ENCODE peak calls at places on chromosomes 13 and 19, in seven cellular contexts. H is heart right ventricle; U is aorta; S is adipocyte; D is CD4-positive, CD25-positive, alpha-beta regulatory T cell; N is upper lobe of right lung; R is OCI-LY7. X is an unnamed sample.

GRCh38 chr19:2221250-2221831 is 14.8 kb downstream of the PLEKHJ1 start:
- DNase-seq in S (no peak), R (no peak), N (no peak), H (no peak), D (no peak), U (no peak), X (no peak)

GRCh38 chr19:41353466-41354342 is at the start of gene TGFB1:
- DNase-seq in U (peak), S (peak), R (peak), H (peak), N (peak), D (peak), X (peak)

GRCh38 chr13:75875450-75875849 is 239.3 kb downstream of the LMO7 start:
- DNase-seq in U (no peak), S (no peak), N (no peak), D (no peak), R (no peak), H (no peak), X (no peak)

GRCh38 chr19:2755811-2756210 is 16.0 kb upstream of the SLC39A3 start:
- DNase-seq in H (no peak), S (no peak), U (no peak), N (no peak), D (no peak), R (no peak), X (no peak)

GRCh38 chr13:67651908-67652307 is 421.8 kb upstream of the PCDH9 start:
- DNase-seq in H (no peak), D (no peak), S (no peak), R (no peak), N (no peak), U (no peak), X (no peak)

GRCh38 chr19:54684537-54684936 is 21.8 kb downstream of the LILRB4 start:
- DNase-seq in N (no peak), S (peak), H (no peak), U (no peak), D (no peak), R (peak), X (peak)

GRCh38 chr19:54178581-54179261 is 5.8 kb upstream of the TMC4 start:
- DNase-seq in S (no peak), N (no peak), D (peak), H (no peak), R (peak), U (no peak), X (no peak)

GRCh38 chr19:50667759-50668231 is 18.6 kb downstream of the C19orf81 start:
- DNase-seq in U (no peak), H (no peak), S (no peak), R (no peak), N (no peak), D (no peak), X (no peak)

GRCh38 chr19:43997631-43998290 is 5.0 kb upstream of the ZNF230 start:
- DNase-seq in S (no peak), H (no peak), R (no peak), U (no peak), D (no peak), N (no peak), X (peak)

GRCh38 chr19:10855879-10856522 is 7.8 kb downstream of the C19orf38 start:
- DNase-seq in N (no peak), H (no peak), U (no peak), S (peak), R (peak), D (no peak), X (peak)

GRCh38 chr13:112066624-112067004 is 335 bp upstream of the SOX1 start:
- DNase-seq in U (peak), S (peak), R (no peak), D (peak), H (peak), N (no peak), X (peak)

GRCh38 chr19:14267224-14267741 is 61.3 kb upstream of the ADGRL1 start:
- DNase-seq in D (no peak), N (no peak), S (no peak), R (no peak), H (no peak), U (no peak), X (no peak)

GRCh38 chr19:48772503-48772953 is 17.2 kb downstream of the FGF21 start:
- DNase-seq in N (no peak), D (no peak), S (no peak), H (no peak), U (no peak), R (no peak), X (no peak)

GRCh38 chr19:41098762-41099161 is 10.5 kb downstream of the CYP2A13 start:
- DNase-seq in R (no peak), H (no peak), U (no peak), D (no peak), N (no peak), S (no peak), X (no peak)

GRCh38 chr19:370641-371330 is 26.2 kb upstream of the MIER2 start:
- DNase-seq in R (no peak), D (no peak), S (no peak), H (no peak), U (no peak), N (no peak), X (no peak)

GRCh38 chr13:30381049-30381448 is 41.2 kb upstream of the UBE2L5 start:
- DNase-seq in H (no peak), S (no peak), D (no peak), U (no peak), R (no peak), N (no peak), X (no peak)

GRCh38 chr13:21060063-21060826 is 1.1 kb downstream of the LATS2 start:
- DNase-seq in S (peak), D (no peak), R (no peak), U (peak), N (peak), H (peak), X (peak)

GRCh38 chr19:55161571-55162322 is 4.2 kb upstream of the TNNI3 start:
- DNase-seq in R (no peak), N (no peak), H (no peak), D (no peak), S (no peak), U (no peak), X (no peak)

GRCh38 chr19:10797541-10798256 is 38.3 kb downstream of the TMED1 start:
- DNase-seq in S (no peak), N (no peak), D (peak), H (no peak), R (no peak), U (no peak), X (peak)

GRCh38 chr19:42066075-42066754 is 3.8 kb downstream of the GRIK5 start:
- DNase-seq in N (no peak), S (no peak), D (no peak), U (no peak), R (no peak), H (no peak), X (peak)

GRCh38 chr13:43767351-43767901 is 19.3 kb downstream of the ENOX1 start:
- DNase-seq in D (no peak), S (no peak), U (no peak), R (no peak), H (peak), N (no peak), X (peak)

GRCh38 chr19:56566904-56567273 is 379 bp upstream of the ZNF470 start:
- DNase-seq in N (peak), H (peak), D (no peak), S (peak), R (no peak), U (peak), X (no peak)

GRCh38 chr13:89380101-89380500 is 1708.9 kb downstream of the SLITRK5 start:
- DNase-seq in D (no peak), S (no peak), U (no peak), R (no peak), H (no peak), N (no peak), X (no peak)

GRCh38 chr13:87677043-87677333 is 5.8 kb downstream of the SLITRK5 start:
- DNase-seq in D (no peak), N (no peak), U (no peak), R (no peak), S (no peak), H (no peak), X (no peak)

GRCh38 chr13:87676254-87677042 is 5.3 kb downstream of the SLITRK5 start:
- DNase-seq in S (no peak), D (no peak), R (peak), N (no peak), U (peak), H (no peak), X (no peak)

GRCh38 chr13:87677334-87678234 is 6.4 kb downstream of the SLITRK5 start:
- DNase-seq in R (peak), S (no peak), D (no peak), N (peak), U (peak), H (no peak), X (no peak)

GRCh38 chr13:87680298-87680697 is 9.1 kb downstream of the SLITRK5 start:
- DNase-seq in S (no peak), U (no peak), N (no peak), R (peak), H (no peak), D (no peak), X (no peak)

GRCh38 chr13:87678353-87678752 is 7.2 kb downstream of the SLITRK5 start:
- DNase-seq in D (no peak), S (no peak), N (no peak), U (no peak), R (peak), H (no peak), X (no peak)
- H3K4me3 ChIP-seq in D (no peak), S (peak), N (peak), U (no peak), R (peak), H (peak), X (peak)

GRCh38 chr19:46492841-46493235 is 2.8 kb downstream of the PNMA8B start:
- DNase-seq in R (peak), N (no peak), U (no peak), S (no peak), D (no peak), H (no peak), X (no peak)

GRCh38 chr19:46491975-46492682 is 3.5 kb downstream of the PNMA8B start:
- DNase-seq in S (no peak), H (no peak), D (no peak), R (no peak), U (peak), N (no peak), X (no peak)

GRCh38 chr19:46494115-46494935 is 1.3 kb downstream of the PNMA8B start:
- DNase-seq in S (no peak), U (peak), N (no peak), D (no peak), R (no peak), H (peak), X (no peak)

GRCh38 chr19:46494936-46495788 is 505 bp downstream of the PNMA8B start:
- DNase-seq in R (no peak), N (no peak), H (no peak), D (no peak), U (peak), S (no peak), X (no peak)

DNA sequence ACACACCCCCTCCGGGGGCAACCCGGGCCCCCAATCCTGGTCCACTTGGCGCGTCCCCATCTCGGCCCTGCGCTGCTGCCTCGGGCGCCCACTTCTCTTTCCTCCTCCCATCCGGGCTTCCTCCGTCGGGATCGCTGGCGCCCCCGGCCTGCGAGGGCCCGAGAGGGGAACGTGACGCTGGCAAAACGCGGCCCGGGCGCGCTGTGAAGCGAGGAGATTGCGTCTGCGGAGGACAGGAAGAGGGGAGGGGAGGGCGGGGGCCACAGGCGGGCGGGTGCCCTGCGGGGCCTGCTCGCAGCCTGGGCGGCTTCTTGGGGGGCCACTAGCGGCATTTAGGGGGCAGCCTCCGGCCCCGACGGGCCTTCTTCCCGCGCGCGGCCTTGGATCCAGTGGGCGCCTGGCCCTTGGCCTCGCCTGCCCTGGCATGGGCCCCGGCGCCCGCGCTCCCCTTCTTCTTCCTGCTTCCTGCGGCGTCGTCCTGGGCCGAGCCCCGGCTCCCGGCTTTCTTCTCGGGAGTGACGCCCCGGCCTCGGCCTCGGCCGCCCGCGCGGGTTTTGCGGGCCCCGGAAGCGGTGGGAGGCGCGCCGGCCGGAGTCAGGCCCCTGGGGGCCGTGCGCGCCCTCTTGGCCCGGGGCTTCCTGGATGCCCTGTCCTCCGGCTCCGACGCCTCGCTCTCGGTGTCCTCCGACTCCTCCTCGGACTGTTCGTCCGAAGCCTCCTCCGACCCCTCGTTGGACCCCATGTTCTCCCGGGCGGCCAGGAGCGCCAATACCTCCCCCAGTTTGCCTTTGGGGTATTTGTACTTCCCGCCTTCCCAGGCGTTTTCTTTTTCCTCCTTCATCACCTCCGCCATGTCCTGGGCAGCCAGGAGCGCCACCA is 2.2 kb downstream of the PNMA8B start:
- DNase-seq in U (peak), D (peak), N (peak), S (no peak), H (peak), R (peak), X (no peak)
- H3K4me3 ChIP-seq in U (no peak), D (no peak), N (peak), S (peak), H (peak), R (peak), X (no peak)

GRCh38 chr13:99962242-99962641 is 9.3 kb downstream of the ZIC5 start:
- DNase-seq in D (no peak), R (no peak), N (no peak), U (no peak), H (no peak), S (no peak), X (no peak)
- H3K4me3 ChIP-seq in D (no peak), R (no peak), N (no peak), U (no peak), H (no peak), S (no peak), X (no peak)

GRCh38 chr13:114126789-114127472 is 5.5 kb downstream of the RASA3 start:
- DNase-seq in N (no peak), S (no peak), D (no peak), U (no peak), H (no peak), R (no peak), X (no peak)

GRCh38 chr13:114127473-114128347 is 4.7 kb downstream of the RASA3 start:
- DNase-seq in R (no peak), H (no peak), N (no peak), U (no peak), D (no peak), S (no peak), X (no peak)

GRCh38 chr13:114129649-114130062 is 2.8 kb downstream of the RASA3 start:
- DNase-seq in R (no peak), S (no peak), U (no peak), D (no peak), H (no peak), N (no peak), X (no peak)

GRCh38 chr13:114128624-114129522 is 3.5 kb downstream of the RASA3 start:
- DNase-seq in H (peak), D (peak), R (peak), U (peak), S (peak), N (peak), X (peak)

GRCh38 chr13:114128348-114128623 is 4.1 kb downstream of the RASA3 start:
- DNase-seq in H (no peak), N (no peak), U (peak), D (no peak), R (no peak), S (no peak), X (no peak)
- H3K4me3 ChIP-seq in H (peak), N (peak), U (no peak), D (peak), R (peak), S (peak), X (no peak)

GRCh38 chr19:35143818-35144217 is 763 bp downstream of the FXYD7 start:
- DNase-seq in D (no peak), R (no peak), N (no peak), S (no peak), U (no peak), H (no peak), X (no peak)

GRCh38 chr19:35141627-35142401 is 1.2 kb upstream of the FXYD7 start:
- DNase-seq in H (no peak), R (peak), U (no peak), D (peak), S (no peak), N (no peak), X (no peak)

GRCh38 chr19:35142531-35143230 is 374 bp upstream of the FXYD7 start:
- DNase-seq in H (peak), N (peak), S (peak), R (peak), U (peak), D (peak), X (peak)

GRCh38 chr19:35144259-35144599 is 1.2 kb downstream of the FXYD7 start:
- DNase-seq in R (no peak), D (no peak), N (no peak), S (no peak), U (no peak), H (no peak), X (no peak)

DNA sequence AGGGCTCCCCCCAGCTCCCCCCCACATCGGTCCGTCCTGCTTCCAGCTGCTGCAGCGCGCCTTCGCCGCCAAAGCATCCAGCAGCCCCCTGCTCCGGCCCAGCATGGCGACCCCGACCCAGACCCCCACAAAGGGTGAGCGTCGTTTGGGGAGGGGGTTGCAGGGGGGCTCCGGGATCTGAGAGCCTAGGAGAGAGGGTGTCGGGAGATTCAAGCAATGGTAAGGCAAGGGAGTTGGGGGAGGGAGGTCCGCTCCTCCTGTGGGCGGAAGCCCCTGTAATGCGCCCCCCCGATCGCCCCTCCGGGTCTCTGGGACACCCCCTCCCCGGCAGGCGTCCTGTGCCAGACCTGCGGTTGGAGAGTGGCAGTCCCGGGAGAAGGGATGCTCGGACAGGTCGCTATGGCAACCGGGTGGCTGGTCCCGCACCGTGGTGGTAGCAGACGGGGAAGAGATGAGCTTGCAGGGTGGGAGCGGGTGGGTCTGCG is at the start of gene FXYD7:
- DNase-seq in R (no peak), S (no peak), D (no peak), H (peak), U (no peak), N (no peak), X (no peak)
- H3K4me3 ChIP-seq in R (peak), S (no peak), D (peak), H (peak), U (no peak), N (peak), X (no peak)

DNA sequence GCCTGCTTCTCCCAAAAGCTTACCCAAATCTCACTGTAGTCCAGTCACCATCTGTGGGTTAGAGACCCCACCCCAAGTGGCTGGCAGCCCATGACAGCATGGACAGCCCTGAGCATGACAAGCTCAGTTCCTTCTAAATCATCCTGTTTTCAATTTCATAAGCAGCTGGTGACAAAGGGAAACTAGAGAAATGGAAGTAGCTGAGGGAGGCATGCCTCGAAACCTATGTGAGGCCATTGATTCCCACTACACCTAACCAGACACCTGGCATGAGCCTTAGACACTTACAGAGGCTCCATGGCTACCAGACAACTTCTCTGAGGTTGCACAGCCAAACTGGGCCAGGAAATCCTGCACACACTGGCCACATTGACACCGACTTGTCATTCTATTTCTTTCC is 56.2 kb downstream of the ABCC4 start:
- DNase-seq in D (no peak), U (no peak), S (no peak), N (no peak), H (no peak), R (no peak), X (no peak)
- H3K4me3 ChIP-seq in D (no peak), U (no peak), S (no peak), N (no peak), H (no peak), R (no peak), X (no peak)

GRCh38 chr19:38949580-38950367 is 19.0 kb downstream of the MRPS12 start:
- DNase-seq in H (peak), N (peak), D (peak), S (peak), U (peak), R (peak), X (peak)
- H3K4me3 ChIP-seq in H (peak), N (peak), D (no peak), S (peak), U (no peak), R (no peak), X (peak)

GRCh38 chr19:51948979-51949378 is 21.7 kb downstream of the ZNF613 start:
- DNase-seq in H (peak), N (no peak), D (no peak), R (no peak), S (peak), U (peak), X (peak)
- H3K4me3 ChIP-seq in H (peak), N (peak), D (no peak), R (no peak), S (peak), U (no peak), X (peak)